ENCODE peak calls at places on chromosome 17, in seven cellular contexts. One of them, this sample, is unnamed.

GRCh38 chr17:2178798-2179505 is 124.0 kb downstream of the HIC1 start:
- DNase-seq in HFFc6: no peak
- DNase-seq in fibroblast of mammary gland: no peak
- DNase-seq in HFF-Myc: no peak
- DNase-seq in WERI-Rb-1: no peak
- DNase-seq in RWPE1: no peak
- DNase-seq in cardiac muscle cell: no peak
- DNase-seq in this sample: no peak

GRCh38 chr17:72416054-72416691 is 295.4 kb downstream of the SOX9 start:
- DNase-seq in RWPE1: peak; percentile 96
- DNase-seq in cardiac muscle cell: peak; percentile 12
- DNase-seq in HFF-Myc: no peak
- DNase-seq in HFFc6: no peak
- DNase-seq in fibroblast of mammary gland: no peak
- DNase-seq in WERI-Rb-1: no peak
- DNase-seq in this sample: no peak

GRCh38 chr17:79792984-79793923 is 3.6 kb downstream of the CBX8 start:
- DNase-seq in RWPE1: no peak
- DNase-seq in cardiac muscle cell: peak; percentile 70
- DNase-seq in WERI-Rb-1: no peak
- DNase-seq in fibroblast of mammary gland: peak; percentile 49
- DNase-seq in HFF-Myc: peak; percentile 40
- DNase-seq in HFFc6: peak; percentile 85
- DNase-seq in this sample: no peak

GRCh38 chr17:47649972-47650524 is 329 bp downstream of the KPNB1 start:
- DNase-seq in fibroblast of mammary gland: no peak
- DNase-seq in WERI-Rb-1: no peak
- DNase-seq in HFF-Myc: no peak
- DNase-seq in RWPE1: peak; percentile 59
- DNase-seq in cardiac muscle cell: no peak
- DNase-seq in HFFc6: peak; percentile 9
- DNase-seq in this sample: peak; percentile 33

GRCh38 chr17:9977175-9977574 is 72.1 kb upstream of the RCVRN start:
- DNase-seq in HFFc6: no peak
- DNase-seq in RWPE1: no peak
- DNase-seq in fibroblast of mammary gland: no peak
- DNase-seq in cardiac muscle cell: peak; percentile 4
- DNase-seq in HFF-Myc: no peak
- DNase-seq in WERI-Rb-1: no peak
- DNase-seq in this sample: no peak

GRCh38 chr17:61966201-61966600 is 38.4 kb upstream of the INTS2 start:
- DNase-seq in fibroblast of mammary gland: no peak
- DNase-seq in cardiac muscle cell: no peak
- DNase-seq in WERI-Rb-1: no peak
- DNase-seq in HFFc6: no peak
- DNase-seq in HFF-Myc: no peak
- DNase-seq in RWPE1: no peak
- DNase-seq in this sample: no peak

GRCh38 chr17:1150863-1151685 is 28.7 kb downstream of the ABR start:
- DNase-seq in WERI-Rb-1: peak; percentile 50
- DNase-seq in fibroblast of mammary gland: peak; percentile 15
- DNase-seq in HFFc6: no peak
- DNase-seq in RWPE1: no peak
- DNase-seq in HFF-Myc: no peak
- DNase-seq in cardiac muscle cell: no peak
- DNase-seq in this sample: no peak

GRCh38 chr17:9151091-9151490 is 129.8 kb downstream of the NTN1 start:
- DNase-seq in fibroblast of mammary gland: no peak
- DNase-seq in RWPE1: no peak
- DNase-seq in WERI-Rb-1: peak; percentile 65
- DNase-seq in HFFc6: no peak
- DNase-seq in HFF-Myc: no peak
- DNase-seq in cardiac muscle cell: no peak
- DNase-seq in this sample: no peak

GRCh38 chr17:28598389-28598788 is 436 bp downstream of the SPAG5 start:
- DNase-seq in HFF-Myc: no peak
- DNase-seq in HFFc6: no peak
- DNase-seq in RWPE1: no peak
- DNase-seq in cardiac muscle cell: no peak
- DNase-seq in fibroblast of mammary gland: no peak
- DNase-seq in WERI-Rb-1: no peak
- DNase-seq in this sample: no peak

GRCh38 chr17:19996086-19996485 is 13.1 kb upstream of the SPECC1 start:
- DNase-seq in RWPE1: no peak
- DNase-seq in HFF-Myc: no peak
- DNase-seq in HFFc6: no peak
- DNase-seq in WERI-Rb-1: peak; percentile 36
- DNase-seq in cardiac muscle cell: no peak
- DNase-seq in fibroblast of mammary gland: no peak
- DNase-seq in this sample: no peak

GRCh38 chr17:14940112-14940945 is 324.8 kb downstream of the PMP22 start:
- DNase-seq in fibroblast of mammary gland: peak; percentile 84
- DNase-seq in HFF-Myc: no peak
- DNase-seq in HFFc6: no peak
- DNase-seq in cardiac muscle cell: peak; percentile 7
- DNase-seq in WERI-Rb-1: no peak
- DNase-seq in RWPE1: no peak
- DNase-seq in this sample: no peak

GRCh38 chr17:4950757-4951204 is at the start of gene ENO3:
- DNase-seq in HFF-Myc: no peak
- DNase-seq in cardiac muscle cell: no peak
- DNase-seq in HFFc6: no peak
- DNase-seq in WERI-Rb-1: peak; percentile 78
- DNase-seq in RWPE1: no peak
- DNase-seq in fibroblast of mammary gland: no peak
- DNase-seq in this sample: no peak

GRCh38 chr17:10380631-10381408 is 8.0 kb upstream of the MYH13 start:
- DNase-seq in fibroblast of mammary gland: peak; percentile 85
- DNase-seq in RWPE1: no peak
- DNase-seq in WERI-Rb-1: no peak
- DNase-seq in HFF-Myc: no peak
- DNase-seq in cardiac muscle cell: peak; percentile 70
- DNase-seq in HFFc6: no peak
- DNase-seq in this sample: no peak

GRCh38 chr17:41415833-41416335 is 8.5 kb downstream of the KRT37 start:
- DNase-seq in fibroblast of mammary gland: no peak
- DNase-seq in HFF-Myc: no peak
- DNase-seq in WERI-Rb-1: no peak
- DNase-seq in RWPE1: no peak
- DNase-seq in cardiac muscle cell: no peak
- DNase-seq in HFFc6: peak; percentile 62
- DNase-seq in this sample: no peak

GRCh38 chr17:16923097-16923903 is 48.6 kb downstream of the TNFRSF13B start:
- DNase-seq in WERI-Rb-1: no peak
- DNase-seq in HFF-Myc: no peak
- DNase-seq in HFFc6: no peak
- DNase-seq in fibroblast of mammary gland: no peak
- DNase-seq in RWPE1: no peak
- DNase-seq in cardiac muscle cell: no peak
- DNase-seq in this sample: no peak

GRCh38 chr17:79933863-79934652 is 94.8 kb upstream of the CBX4 start:
- DNase-seq in HFFc6: no peak
- DNase-seq in HFF-Myc: no peak
- DNase-seq in RWPE1: no peak
- DNase-seq in cardiac muscle cell: no peak
- DNase-seq in WERI-Rb-1: no peak
- DNase-seq in fibroblast of mammary gland: no peak
- DNase-seq in this sample: no peak

DNA sequence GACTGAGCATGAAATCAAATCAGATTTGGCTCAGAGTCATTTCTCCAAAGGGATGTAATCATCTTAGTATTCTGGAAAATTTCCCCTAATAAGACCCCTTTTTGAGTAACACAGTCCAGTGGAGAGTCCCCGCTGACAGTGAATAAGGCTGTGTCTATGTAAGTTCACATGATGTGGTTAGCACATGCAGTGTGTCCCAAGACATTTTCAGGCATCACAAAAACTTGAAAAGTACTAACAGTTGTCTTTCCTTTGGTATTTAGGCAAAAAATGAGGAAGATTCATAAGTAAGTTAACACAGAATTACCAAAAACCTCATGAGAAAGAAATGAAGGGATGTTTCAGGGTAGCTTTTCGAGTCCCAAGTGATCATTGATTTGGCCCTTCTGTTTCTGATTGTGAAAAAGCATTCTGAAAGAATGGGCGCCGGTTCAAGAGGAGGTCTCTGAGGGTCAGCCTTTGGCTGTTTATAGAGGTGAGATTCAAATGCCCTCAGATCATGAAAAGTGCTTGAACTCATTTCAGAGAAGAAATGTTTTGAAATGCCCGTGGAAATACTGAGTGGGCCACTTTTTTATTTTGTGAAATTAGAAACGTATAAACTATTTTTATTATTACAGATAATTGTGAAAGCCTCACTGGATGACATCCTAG is 515 bp upstream of the ASPA start:
- DNase-seq in fibroblast of mammary gland: peak; percentile 4
- DNase-seq in WERI-Rb-1: no peak
- DNase-seq in HFF-Myc: no peak
- DNase-seq in HFFc6: no peak
- DNase-seq in cardiac muscle cell: no peak
- DNase-seq in RWPE1: no peak
- DNase-seq in this sample: no peak
- TF ChIP-seq CTCF in fibroblast of mammary gland: no peak
- TF ChIP-seq CTCF in WERI-Rb-1: no peak
- TF ChIP-seq CTCF in HFF-Myc: no peak
- TF ChIP-seq CTCF in HFFc6: no peak
- TF ChIP-seq CTCF in cardiac muscle cell: no peak
- TF ChIP-seq CTCF in RWPE1: no peak
- TF ChIP-seq CTCF in this sample: no peak

GRCh38 chr17:76123749-76124581 is 17.1 kb downstream of the FOXJ1 start:
- DNase-seq in fibroblast of mammary gland: no peak
- DNase-seq in HFFc6: no peak
- DNase-seq in RWPE1: no peak
- DNase-seq in WERI-Rb-1: no peak
- DNase-seq in HFF-Myc: no peak
- DNase-seq in cardiac muscle cell: no peak
- DNase-seq in this sample: no peak
- TF ChIP-seq CTCF in fibroblast of mammary gland: no peak
- TF ChIP-seq CTCF in HFFc6: no peak
- TF ChIP-seq CTCF in RWPE1: no peak
- TF ChIP-seq CTCF in WERI-Rb-1: peak; percentile 7
- TF ChIP-seq CTCF in HFF-Myc: no peak
- TF ChIP-seq CTCF in cardiac muscle cell: no peak
- TF ChIP-seq CTCF in this sample: no peak

DNA sequence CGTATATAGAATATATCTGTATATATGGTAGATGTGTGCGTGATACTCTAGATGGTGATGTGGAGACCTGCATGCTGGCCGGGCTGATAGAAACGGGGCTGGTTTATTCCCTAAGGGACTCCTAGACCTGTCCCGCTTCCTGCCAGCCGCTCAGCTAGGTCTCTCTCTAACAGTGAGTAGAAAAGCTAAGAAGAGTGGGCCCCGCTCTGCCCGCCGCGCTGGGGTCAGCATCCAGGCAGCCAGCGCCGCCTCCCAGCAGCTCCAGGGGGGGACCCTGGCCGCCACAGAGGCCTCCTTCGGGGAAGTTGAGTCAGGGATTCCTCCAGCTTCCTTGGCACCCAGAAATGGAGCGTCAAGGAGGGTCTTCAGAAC is 9.4 kb downstream of the CYGB start:
- DNase-seq in HFFc6: no peak
- DNase-seq in RWPE1: no peak
- DNase-seq in fibroblast of mammary gland: no peak
- DNase-seq in WERI-Rb-1: no peak
- DNase-seq in cardiac muscle cell: no peak
- DNase-seq in HFF-Myc: no peak
- DNase-seq in this sample: no peak
- TF ChIP-seq CTCF in HFFc6: no peak
- TF ChIP-seq CTCF in RWPE1: no peak
- TF ChIP-seq CTCF in fibroblast of mammary gland: no peak
- TF ChIP-seq CTCF in WERI-Rb-1: no peak
- TF ChIP-seq CTCF in cardiac muscle cell: no peak
- TF ChIP-seq CTCF in HFF-Myc: no peak
- TF ChIP-seq CTCF in this sample: no peak

GRCh38 chr17:57539528-57540301 is 205.4 kb downstream of the CCDC182 start:
- DNase-seq in HFF-Myc: no peak
- DNase-seq in RWPE1: no peak
- DNase-seq in fibroblast of mammary gland: no peak
- DNase-seq in HFFc6: no peak
- DNase-seq in cardiac muscle cell: no peak
- DNase-seq in WERI-Rb-1: no peak
- DNase-seq in this sample: no peak
- TF ChIP-seq CTCF in HFF-Myc: no peak
- TF ChIP-seq CTCF in RWPE1: no peak
- TF ChIP-seq CTCF in fibroblast of mammary gland: no peak
- TF ChIP-seq CTCF in HFFc6: no peak
- TF ChIP-seq CTCF in cardiac muscle cell: no peak
- TF ChIP-seq CTCF in WERI-Rb-1: no peak
- TF ChIP-seq CTCF in this sample: no peak

GRCh38 chr17:59387351-59388069 is 56.1 kb downstream of the YPEL2 start:
- DNase-seq in RWPE1: no peak
- DNase-seq in fibroblast of mammary gland: no peak
- DNase-seq in HFFc6: no peak
- DNase-seq in cardiac muscle cell: no peak
- DNase-seq in WERI-Rb-1: peak; percentile 46
- DNase-seq in HFF-Myc: no peak
- DNase-seq in this sample: no peak
- TF ChIP-seq CTCF in RWPE1: no peak
- TF ChIP-seq CTCF in fibroblast of mammary gland: no peak
- TF ChIP-seq CTCF in HFFc6: no peak
- TF ChIP-seq CTCF in cardiac muscle cell: no peak
- TF ChIP-seq CTCF in WERI-Rb-1: no peak
- TF ChIP-seq CTCF in HFF-Myc: no peak
- TF ChIP-seq CTCF in this sample: no peak

GRCh38 chr17:78737332-78737731 is 44.7 kb downstream of the CYTH1 start:
- DNase-seq in WERI-Rb-1: no peak
- DNase-seq in HFFc6: peak; percentile 75
- DNase-seq in HFF-Myc: no peak
- DNase-seq in RWPE1: peak; percentile 70
- DNase-seq in fibroblast of mammary gland: peak; percentile 86
- DNase-seq in cardiac muscle cell: peak; percentile 52
- DNase-seq in this sample: no peak

GRCh38 chr17:78738245-78738644 is 43.8 kb downstream of the CYTH1 start:
- DNase-seq in HFFc6: no peak
- DNase-seq in HFF-Myc: no peak
- DNase-seq in cardiac muscle cell: no peak
- DNase-seq in RWPE1: no peak
- DNase-seq in WERI-Rb-1: no peak
- DNase-seq in fibroblast of mammary gland: no peak
- DNase-seq in this sample: no peak

GRCh38 chr17:78739331-78739853 is 42.7 kb downstream of the CYTH1 start:
- DNase-seq in fibroblast of mammary gland: no peak
- DNase-seq in WERI-Rb-1: no peak
- DNase-seq in HFFc6: no peak
- DNase-seq in HFF-Myc: no peak
- DNase-seq in cardiac muscle cell: no peak
- DNase-seq in RWPE1: no peak
- DNase-seq in this sample: no peak

GRCh38 chr17:78736526-78737079 is 45.5 kb downstream of the CYTH1 start:
- DNase-seq in WERI-Rb-1: peak; percentile 73
- DNase-seq in cardiac muscle cell: no peak
- DNase-seq in HFF-Myc: no peak
- DNase-seq in RWPE1: peak; percentile 85
- DNase-seq in HFFc6: no peak
- DNase-seq in fibroblast of mammary gland: peak; percentile 35
- DNase-seq in this sample: no peak

GRCh38 chr17:78738698-78739097 is 43.4 kb downstream of the CYTH1 start:
- DNase-seq in WERI-Rb-1: no peak
- DNase-seq in HFF-Myc: no peak
- DNase-seq in fibroblast of mammary gland: no peak
- DNase-seq in cardiac muscle cell: no peak
- DNase-seq in RWPE1: no peak
- DNase-seq in HFFc6: no peak
- DNase-seq in this sample: no peak
- TF ChIP-seq CTCF in WERI-Rb-1: no peak
- TF ChIP-seq CTCF in HFF-Myc: no peak
- TF ChIP-seq CTCF in fibroblast of mammary gland: no peak
- TF ChIP-seq CTCF in cardiac muscle cell: no peak
- TF ChIP-seq CTCF in RWPE1: no peak
- TF ChIP-seq CTCF in HFFc6: no peak
- TF ChIP-seq CTCF in this sample: no peak

GRCh38 chr17:53516643-53517042 is 306.1 kb upstream of the KIF2B start:
- DNase-seq in WERI-Rb-1: peak; percentile 18
- DNase-seq in fibroblast of mammary gland: peak; percentile 1
- DNase-seq in cardiac muscle cell: peak; percentile 59
- DNase-seq in HFFc6: no peak
- DNase-seq in RWPE1: no peak
- DNase-seq in HFF-Myc: no peak
- DNase-seq in this sample: no peak
- TF ChIP-seq CTCF in WERI-Rb-1: peak; percentile 60
- TF ChIP-seq CTCF in fibroblast of mammary gland: no peak
- TF ChIP-seq CTCF in cardiac muscle cell: peak; percentile 51
- TF ChIP-seq CTCF in HFFc6: peak; percentile 7
- TF ChIP-seq CTCF in RWPE1: no peak
- TF ChIP-seq CTCF in HFF-Myc: no peak
- TF ChIP-seq CTCF in this sample: no peak

This sample was measured in mesothelial cell of epicardium.